ENCODE peak calls at places on chromosomes 1 and 21, in five cellular contexts. One of them, this sample, is unnamed.

GRCh38 chr1:112614460-112615065 is 4.4 kb downstream of the ST7L start:
- DNase-seq in mucosa of gallbladder: no peak
- DNase-seq in iPS-NIHi11: peak; percentile 16
- DNase-seq in GM23248: peak; percentile 69
- DNase-seq in HT-29: peak; percentile 53
- DNase-seq in this sample: peak; percentile 59

GRCh38 chr1:162218546-162218945 is 149.1 kb downstream of the NOS1AP start:
- DNase-seq in mucosa of gallbladder: no peak
- DNase-seq in iPS-NIHi11: no peak
- DNase-seq in GM23248: no peak
- DNase-seq in HT-29: no peak
- DNase-seq in this sample: no peak

GRCh38 chr1:161196521-161197451 is 2.1 kb downstream of the ADAMTS4 start:
- DNase-seq in mucosa of gallbladder: peak; percentile 56
- DNase-seq in iPS-NIHi11: no peak
- DNase-seq in GM23248: peak; percentile 95
- DNase-seq in HT-29: no peak
- DNase-seq in this sample: no peak

GRCh38 chr1:29746076-29746665 is 509.8 kb downstream of the PTPRU start:
- DNase-seq in mucosa of gallbladder: no peak
- DNase-seq in iPS-NIHi11: no peak
- DNase-seq in GM23248: no peak
- DNase-seq in HT-29: no peak
- DNase-seq in this sample: no peak

GRCh38 chr1:172993640-172994039 is 57.1 kb downstream of the TNFSF18 start:
- DNase-seq in mucosa of gallbladder: no peak
- DNase-seq in iPS-NIHi11: no peak
- DNase-seq in GM23248: peak; percentile 57
- DNase-seq in HT-29: no peak
- DNase-seq in this sample: no peak

GRCh38 chr1:2303781-2304180 is 75.7 kb downstream of the SKI start:
- DNase-seq in mucosa of gallbladder: no peak
- DNase-seq in iPS-NIHi11: no peak
- DNase-seq in GM23248: no peak
- DNase-seq in HT-29: no peak
- DNase-seq in this sample: no peak

GRCh38 chr1:17984510-17985085 is 123.0 kb upstream of the IGSF21 start:
- DNase-seq in mucosa of gallbladder: peak; percentile 20
- DNase-seq in iPS-NIHi11: peak; percentile 81
- DNase-seq in GM23248: peak; percentile 19
- DNase-seq in HT-29: peak; percentile 39
- DNase-seq in this sample: peak; percentile 56

GRCh38 chr1:163537809-163538208 is 216.1 kb downstream of the NUF2 start:
- DNase-seq in mucosa of gallbladder: no peak
- DNase-seq in iPS-NIHi11: no peak
- DNase-seq in GM23248: no peak
- DNase-seq in HT-29: no peak
- DNase-seq in this sample: no peak

GRCh38 chr1:111720274-111720976 is 18.8 kb downstream of the INKA2 start:
- DNase-seq in mucosa of gallbladder: no peak
- DNase-seq in iPS-NIHi11: no peak
- DNase-seq in GM23248: no peak
- DNase-seq in HT-29: no peak
- DNase-seq in this sample: no peak

GRCh38 chr1:223198628-223198965 is 55.5 kb upstream of the TLR5 start:
- DNase-seq in mucosa of gallbladder: no peak
- DNase-seq in iPS-NIHi11: no peak
- DNase-seq in GM23248: no peak
- DNase-seq in HT-29: no peak
- DNase-seq in this sample: peak; percentile 38

GRCh38 chr1:169483500-169483966 is 2.2 kb downstream of the SLC19A2 start:
- DNase-seq in mucosa of gallbladder: peak; percentile 60
- DNase-seq in iPS-NIHi11: no peak
- DNase-seq in GM23248: peak; percentile 35
- DNase-seq in HT-29: peak; percentile 66
- DNase-seq in this sample: peak; percentile 90

GRCh38 chr1:20110679-20111078 is 8.7 kb downstream of the PLA2G2D start:
- DNase-seq in mucosa of gallbladder: peak; percentile 30
- DNase-seq in iPS-NIHi11: no peak
- DNase-seq in GM23248: peak; percentile 98
- DNase-seq in HT-29: peak; percentile 83
- DNase-seq in this sample: no peak

GRCh38 chr1:7993593-7994479 is 32.3 kb downstream of the ERRFI1 start:
- DNase-seq in mucosa of gallbladder: no peak
- DNase-seq in iPS-NIHi11: no peak
- DNase-seq in GM23248: peak; percentile 73
- DNase-seq in HT-29: no peak
- DNase-seq in this sample: no peak

GRCh38 chr1:34871443-34872132 is 12.0 kb upstream of the SMIM12 start:
- DNase-seq in mucosa of gallbladder: no peak
- DNase-seq in iPS-NIHi11: no peak
- DNase-seq in GM23248: peak; percentile 20
- DNase-seq in HT-29: no peak
- DNase-seq in this sample: no peak

GRCh38 chr1:64136749-64137568 is 66.5 kb upstream of the UBE2U start:
- DNase-seq in mucosa of gallbladder: peak; percentile 83
- DNase-seq in iPS-NIHi11: peak; percentile 77
- DNase-seq in GM23248: peak; percentile 89
- DNase-seq in HT-29: peak; percentile 93
- DNase-seq in this sample: peak; percentile 80

GRCh38 chr1:240611619-240612490 is at the start of gene GREM2:
- DNase-seq in mucosa of gallbladder: peak; percentile 18
- DNase-seq in iPS-NIHi11: peak; percentile 54
- DNase-seq in GM23248: peak; percentile 94
- DNase-seq in HT-29: no peak
- DNase-seq in this sample: no peak

GRCh38 chr1:18955442-18956188 is 861 bp downstream of the IFFO2 start:
- DNase-seq in mucosa of gallbladder: peak; percentile 31
- DNase-seq in iPS-NIHi11: peak; percentile 71
- DNase-seq in GM23248: peak; percentile 67
- DNase-seq in HT-29: peak; percentile 52
- DNase-seq in this sample: peak; percentile 19

GRCh38 chr1:32618673-32619221 is 31.6 kb downstream of the ZBTB8OS start:
- DNase-seq in mucosa of gallbladder: no peak
- DNase-seq in iPS-NIHi11: no peak
- DNase-seq in GM23248: peak; percentile 3
- DNase-seq in HT-29: no peak
- DNase-seq in this sample: peak; percentile 9

GRCh38 chr1:153353226-153353947 is 4.3 kb upstream of the S100A9 start:
- DNase-seq in mucosa of gallbladder: no peak
- DNase-seq in iPS-NIHi11: peak; percentile 78
- DNase-seq in GM23248: peak; percentile 23
- DNase-seq in HT-29: peak; percentile 17
- DNase-seq in this sample: peak; percentile 54

GRCh38 chr1:215290018-215290417 is 207.5 kb downstream of the KCNK2 start:
- DNase-seq in mucosa of gallbladder: no peak
- DNase-seq in iPS-NIHi11: no peak
- DNase-seq in GM23248: peak; percentile 67
- DNase-seq in HT-29: no peak
- DNase-seq in this sample: no peak

GRCh38 chr1:147169171-147169570 is 3.1 kb downstream of the PRKAB2 start:
- DNase-seq in mucosa of gallbladder: no peak
- DNase-seq in iPS-NIHi11: no peak
- DNase-seq in GM23248: no peak
- DNase-seq in HT-29: no peak
- DNase-seq in this sample: no peak

GRCh38 chr1:162736633-162737067 is 53.9 kb upstream of the HSD17B7 start:
- DNase-seq in mucosa of gallbladder: no peak
- DNase-seq in iPS-NIHi11: no peak
- DNase-seq in GM23248: no peak
- DNase-seq in HT-29: no peak
- DNase-seq in this sample: no peak

GRCh38 chr1:228152097-228152917 is 2.6 kb downstream of the GJC2 start:
- DNase-seq in mucosa of gallbladder: no peak
- DNase-seq in iPS-NIHi11: no peak
- DNase-seq in GM23248: no peak
- DNase-seq in HT-29: no peak
- DNase-seq in this sample: no peak

GRCh38 chr1:36807262-36807661 is 227.1 kb downstream of the GRIK3 start:
- DNase-seq in mucosa of gallbladder: peak; percentile 16
- DNase-seq in iPS-NIHi11: no peak
- DNase-seq in GM23248: no peak
- DNase-seq in HT-29: no peak
- DNase-seq in this sample: no peak

GRCh38 chr21:36722370-36723368 is 23.8 kb downstream of the SIM2 start:
- DNase-seq in mucosa of gallbladder: no peak
- DNase-seq in iPS-NIHi11: no peak
- DNase-seq in GM23248: no peak
- DNase-seq in HT-29: no peak
- DNase-seq in this sample: no peak

GRCh38 chr1:67831850-67832513 is 1.3 kb downstream of the GNG12 start:
- DNase-seq in mucosa of gallbladder: peak; percentile 58
- DNase-seq in iPS-NIHi11: peak; percentile 34
- DNase-seq in GM23248: peak; percentile 91
- DNase-seq in HT-29: peak; percentile 88
- DNase-seq in this sample: peak; percentile 17

GRCh38 chr1:237470712-237471310 is 419.9 kb downstream of the ZP4 start:
- DNase-seq in mucosa of gallbladder: no peak
- DNase-seq in iPS-NIHi11: peak; percentile 26
- DNase-seq in GM23248: no peak
- DNase-seq in HT-29: peak; percentile 41
- DNase-seq in this sample: peak; percentile 98